ENCODE peak calls at places on chromosomes 7 and 10, in four cellular contexts. One of them, this sample, is unnamed.

GRCh38 chr10:131204406-131205152 is 106.9 kb downstream of the TCERG1L start:
- DNase-seq in HepG2: no peak
- DNase-seq in HCT116: no peak
- DNase-seq in K562: no peak
- DNase-seq in this sample: no peak

GRCh38 chr7:154776350-154776749 is 226.6 kb downstream of the PAXIP1 start:
- DNase-seq in HepG2: no peak
- DNase-seq in HCT116: no peak
- DNase-seq in K562: no peak
- DNase-seq in this sample: no peak

GRCh38 chr7:25124485-25125136 is 449 bp downstream of the CYCS start:
- DNase-seq in HepG2: no peak
- DNase-seq in K562: peak
- DNase-seq in HCT116: no peak
- DNase-seq in this sample: no peak

GRCh38 chr7:44086627-44087026 is 4.3 kb upstream of the POLM start:
- DNase-seq in K562: no peak
- DNase-seq in HepG2: no peak
- DNase-seq in HCT116: no peak
- DNase-seq in this sample: no peak

GRCh38 chr10:71216751-71217265 is 4.4 kb downstream of the UNC5B start:
- DNase-seq in K562: no peak
- DNase-seq in HCT116: no peak
- DNase-seq in HepG2: no peak
- DNase-seq in this sample: no peak

GRCh38 chr7:132488634-132489302 is 87.5 kb downstream of the PLXNA4 start:
- DNase-seq in HepG2: no peak
- DNase-seq in K562: no peak
- DNase-seq in HCT116: no peak
- DNase-seq in this sample: no peak

GRCh38 chr7:17185690-17186070 is 112.8 kb upstream of the AHR start:
- DNase-seq in HepG2: no peak
- DNase-seq in HCT116: no peak
- DNase-seq in K562: no peak
- DNase-seq in this sample: no peak

GRCh38 chr7:150326657-150327268 is 3.4 kb upstream of the ACTR3C start:
- DNase-seq in HepG2: no peak
- DNase-seq in K562: no peak
- DNase-seq in HCT116: no peak
- DNase-seq in this sample: no peak

GRCh38 chr7:91767820-91768219 is 112.7 kb downstream of the MTERF1 start:
- DNase-seq in K562: peak
- DNase-seq in HCT116: no peak
- DNase-seq in HepG2: no peak
- DNase-seq in this sample: no peak

GRCh38 chr10:60798031-60798430 is 19.8 kb downstream of the CDK1 start:
- DNase-seq in K562: no peak
- DNase-seq in HepG2: no peak
- DNase-seq in HCT116: no peak
- DNase-seq in this sample: no peak

GRCh38 chr7:150902078-150903033 is 50.0 kb downstream of the AOC1 start:
- DNase-seq in HepG2: no peak
- DNase-seq in K562: peak
- DNase-seq in HCT116: no peak
- DNase-seq in this sample: no peak

GRCh38 chr7:77940647-77941046 is 142.1 kb downstream of the PHTF2 start:
- DNase-seq in HCT116: peak
- DNase-seq in K562: peak
- DNase-seq in HepG2: peak
- DNase-seq in this sample: no peak

GRCh38 chr10:118903691-118904090 is 125.8 kb upstream of the NANOS1 start:
- DNase-seq in HepG2: no peak
- DNase-seq in HCT116: no peak
- DNase-seq in K562: no peak
- DNase-seq in this sample: no peak

GRCh38 chr10:116836902-116837513 is 12.3 kb upstream of the ENO4 start:
- DNase-seq in HCT116: no peak
- DNase-seq in HepG2: no peak
- DNase-seq in K562: peak
- DNase-seq in this sample: no peak

GRCh38 chr10:17025444-17026295 is 103.9 kb downstream of the CUBN start:
- DNase-seq in HCT116: peak
- DNase-seq in HepG2: peak
- DNase-seq in K562: peak
- DNase-seq in this sample: no peak

GRCh38 chr7:141674201-141674671 is 27.7 kb downstream of the DENND11 start:
- DNase-seq in K562: no peak
- DNase-seq in HCT116: no peak
- DNase-seq in HepG2: peak
- DNase-seq in this sample: peak

GRCh38 chr7:2554654-2555053 is 670 bp downstream of the BRAT1 start:
- DNase-seq in K562: peak
- DNase-seq in HCT116: no peak
- DNase-seq in HepG2: no peak
- DNase-seq in this sample: no peak

GRCh38 chr10:119328222-119328621 is 120.9 kb downstream of the GRK5 start:
- DNase-seq in HCT116: no peak
- DNase-seq in K562: no peak
- DNase-seq in HepG2: no peak
- DNase-seq in this sample: no peak

GRCh38 chr7:132815130-132815529 is 238.9 kb upstream of the PLXNA4 start:
- DNase-seq in K562: no peak
- DNase-seq in HepG2: no peak
- DNase-seq in HCT116: no peak
- DNase-seq in this sample: no peak

GRCh38 chr7:30285067-30285530 is 702 bp downstream of the ZNRF2 start:
- DNase-seq in HCT116: no peak
- DNase-seq in K562: no peak
- DNase-seq in HepG2: no peak
- DNase-seq in this sample: no peak

GRCh38 chr7:41873781-41874180 is 170.9 kb upstream of the INHBA start:
- DNase-seq in K562: no peak
- DNase-seq in HCT116: no peak
- DNase-seq in HepG2: no peak
- DNase-seq in this sample: no peak

GRCh38 chr10:130169136-130169888 is 33.1 kb downstream of the GLRX3 start:
- DNase-seq in K562: no peak
- DNase-seq in HepG2: no peak
- DNase-seq in HCT116: no peak
- DNase-seq in this sample: no peak

GRCh38 chr10:5396545-5396944 is 8.1 kb downstream of the TUBAL3 start:
- DNase-seq in K562: no peak
- DNase-seq in HCT116: no peak
- DNase-seq in HepG2: no peak
- DNase-seq in this sample: no peak

GRCh38 chr7:114508096-114508495 is 93.5 kb downstream of the FOXP2 start:
- DNase-seq in HCT116: no peak
- DNase-seq in K562: no peak
- DNase-seq in HepG2: no peak
- DNase-seq in this sample: no peak
- TF ChIP-seq FOSL1 in HCT116: no peak
- TF ChIP-seq FOSL1 in K562: no peak
- TF ChIP-seq FOSL1 in HepG2: no peak
- TF ChIP-seq FOSL1 in this sample: no peak

GRCh38 chr10:50439806-50440205 is 183.9 kb downstream of the SGMS1 start:
- DNase-seq in HCT116: no peak
- DNase-seq in K562: no peak
- DNase-seq in HepG2: no peak
- DNase-seq in this sample: no peak
- TF ChIP-seq FOSL1 in HCT116: no peak
- TF ChIP-seq FOSL1 in K562: no peak
- TF ChIP-seq FOSL1 in HepG2: no peak
- TF ChIP-seq FOSL1 in this sample: no peak

GRCh38 chr10:90302758-90303443 is 554.9 kb downstream of the HTR7 start:
- DNase-seq in HepG2: no peak
- DNase-seq in K562: no peak
- DNase-seq in HCT116: no peak
- DNase-seq in this sample: no peak

GRCh38 chr10:90308223-90308622 is 549.6 kb downstream of the HTR7 start:
- DNase-seq in HCT116: no peak
- DNase-seq in K562: no peak
- DNase-seq in HepG2: no peak
- DNase-seq in this sample: no peak

DNA sequence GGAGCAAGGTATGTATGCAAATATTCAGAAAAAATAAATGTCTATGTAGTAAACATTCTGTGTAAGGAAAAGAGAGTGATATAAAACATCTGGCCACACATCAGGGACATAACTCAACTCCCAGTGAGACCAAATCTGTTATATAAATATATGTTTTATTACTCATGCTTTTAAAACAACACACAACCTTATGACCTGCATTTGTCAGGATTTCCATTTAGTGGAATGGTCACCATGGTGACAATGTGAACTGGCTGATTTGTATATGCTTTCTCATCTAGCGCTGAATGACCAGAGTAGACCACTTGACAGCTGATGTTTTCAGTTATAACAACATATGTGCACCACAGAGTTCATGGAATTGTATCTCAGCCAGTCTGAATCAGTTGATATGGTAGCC is 551.7 kb downstream of the HTR7 start:
- DNase-seq in HCT116: peak
- DNase-seq in HepG2: no peak
- DNase-seq in K562: no peak
- DNase-seq in this sample: no peak
- TF ChIP-seq FOSL1 in HCT116: peak
- TF ChIP-seq FOSL1 in HepG2: no peak
- TF ChIP-seq FOSL1 in K562: no peak
- TF ChIP-seq FOSL1 in this sample: no peak

DNA sequence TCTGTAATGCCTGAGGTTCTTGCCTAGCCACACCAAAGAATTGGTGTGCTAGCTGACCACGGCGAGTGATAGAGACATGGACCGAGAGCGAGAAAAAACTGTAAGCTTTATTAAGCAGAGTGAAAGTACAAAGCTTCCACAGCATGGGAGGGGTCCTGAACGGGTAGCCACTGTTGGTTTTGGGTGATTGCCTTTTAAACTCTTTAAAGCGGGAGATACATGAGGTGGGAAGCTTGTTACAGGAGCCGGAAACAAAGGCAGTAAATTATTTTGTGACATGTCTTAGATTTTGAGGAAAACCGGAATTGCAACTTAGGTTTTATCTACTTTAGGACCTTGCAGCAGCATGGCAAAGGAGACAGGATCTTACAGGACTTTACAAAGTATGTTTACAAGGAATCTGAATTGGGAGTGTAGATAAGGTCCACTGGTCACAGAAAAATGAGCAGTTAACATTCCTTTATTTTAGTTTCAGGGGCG is 252.6 kb upstream of the MBL2 start:
- DNase-seq in K562: no peak
- DNase-seq in HepG2: peak
- DNase-seq in HCT116: no peak
- DNase-seq in this sample: no peak
- TF ChIP-seq FOSL1 in K562: no peak
- TF ChIP-seq FOSL1 in HepG2: no peak
- TF ChIP-seq FOSL1 in HCT116: no peak
- TF ChIP-seq FOSL1 in this sample: no peak

DNA sequence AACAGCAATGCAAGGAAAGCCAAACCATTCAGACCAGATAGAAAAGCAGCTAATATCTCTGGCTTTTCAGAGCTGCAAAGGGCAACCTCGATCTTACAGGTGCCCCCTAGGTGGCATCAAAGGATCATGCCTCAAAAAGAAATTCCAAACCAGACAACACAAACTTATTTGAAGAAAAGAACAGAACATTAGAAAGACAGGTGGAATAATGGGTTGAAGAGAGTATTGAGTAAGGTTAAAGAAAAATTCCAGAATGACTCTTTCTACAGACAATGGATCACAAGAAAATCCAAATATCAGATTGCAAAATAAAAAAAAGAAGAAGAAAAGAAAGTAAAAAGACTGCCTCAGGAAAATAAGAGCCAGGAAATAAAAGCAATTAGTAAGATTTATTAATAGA is 213.7 kb downstream of the ELMO1 start:
- DNase-seq in HepG2: peak
- DNase-seq in HCT116: peak
- DNase-seq in K562: peak
- DNase-seq in this sample: no peak
- TF ChIP-seq FOSL1 in HepG2: no peak
- TF ChIP-seq FOSL1 in HCT116: no peak
- TF ChIP-seq FOSL1 in K562: no peak
- TF ChIP-seq FOSL1 in this sample: no peak

GRCh38 chr7:143384741-143385631 is 3.8 kb downstream of the ZYX start:
- DNase-seq in HepG2: no peak
- DNase-seq in HCT116: no peak
- DNase-seq in K562: no peak
- DNase-seq in this sample: no peak
- TF ChIP-seq FOSL1 in HepG2: no peak
- TF ChIP-seq FOSL1 in HCT116: no peak
- TF ChIP-seq FOSL1 in K562: no peak
- TF ChIP-seq FOSL1 in this sample: no peak